ENCODE peak calls at places on chromosomes 11 and 22, in eight cellular contexts. P is cardiac fibroblast, Y is HCT116, G is osteoblast, R is esophagus squamous epithelium, F is fibroblast of mammary gland, L is astrocyte of the spinal cord, Z is cardiac muscle cell. D is an unnamed sample.

GRCh38 chr22:21734540-21735197 is 925 bp downstream of the YPEL1 start:
- DNase-seq in P (no peak), Y (no peak), G (no peak), R (no peak), F (no peak), L (no peak), Z (no peak), D (no peak)

GRCh38 chr11:62799486-62799885 is 5.8 kb downstream of the NXF1 start:
- DNase-seq in P (no peak), Y (no peak), G (no peak), R (no peak), F (no peak), L (no peak), Z (no peak), D (no peak)

GRCh38 chr22:46336119-46337078 is 885 bp downstream of the TRMU start:
- DNase-seq in P (peak; percentile 11), Y (no peak), G (peak; percentile 89), R (no peak), F (no peak), L (no peak), Z (peak; percentile 16), D (no peak)

GRCh38 chr11:35165416-35166368 is 26.7 kb downstream of the CD44 start:
- DNase-seq in P (peak; percentile 88), Y (no peak), G (peak; percentile 74), R (no peak), F (peak; percentile 87), L (peak; percentile 88), Z (peak; percentile 87), D (no peak)

GRCh38 chr11:34339149-34340064 is 18.4 kb downstream of the ABTB2 start:
- DNase-seq in P (peak; percentile 42), Y (no peak), G (peak; percentile 19), R (no peak), F (no peak), L (no peak), Z (peak; percentile 56), D (no peak)

GRCh38 chr22:30208631-30209603 is 37.6 kb downstream of the LIF start:
- DNase-seq in P (peak; percentile 94), Y (no peak), G (peak; percentile 95), R (no peak), F (peak; percentile 92), L (peak; percentile 83), Z (peak; percentile 96), D (no peak)

GRCh38 chr11:103662880-103663279 is 373.6 kb upstream of the DDI1 start:
- DNase-seq in P (no peak), Y (no peak), G (no peak), R (no peak), F (no peak), L (no peak), Z (no peak), D (no peak)

GRCh38 chr11:114075891-114076441 is 16.5 kb downstream of the ZBTB16 start:
- DNase-seq in P (peak; percentile 84), Y (peak; percentile 6), G (peak; percentile 92), R (no peak), F (peak; percentile 92), L (peak; percentile 74), Z (peak; percentile 83), D (no peak)

GRCh38 chr11:19652976-19653375 is 59.7 kb upstream of the NAV2 start:
- DNase-seq in P (no peak), Y (no peak), G (no peak), R (no peak), F (no peak), L (no peak), Z (no peak), D (no peak)

GRCh38 chr11:95279921-95280861 is 49.2 kb upstream of the SESN3 start:
- DNase-seq in P (peak; percentile 44), Y (no peak), G (no peak), R (no peak), F (no peak), L (no peak), Z (peak; percentile 57), D (no peak)

GRCh38 chr11:127223026-127223425 is 222.5 kb upstream of the KIRREL3 start:
- DNase-seq in P (no peak), Y (no peak), G (no peak), R (no peak), F (no peak), L (no peak), Z (no peak), D (no peak)

GRCh38 chr11:118314985-118315384 is 10.5 kb downstream of the CD3E start:
- DNase-seq in P (no peak), Y (no peak), G (no peak), R (no peak), F (no peak), L (no peak), Z (no peak), D (peak; percentile 67)

GRCh38 chr11:102912482-102912830 is 37.7 kb upstream of the MMP12 start:
- DNase-seq in P (no peak), Y (no peak), G (no peak), R (no peak), F (peak; percentile 7), L (no peak), Z (no peak), D (no peak)

GRCh38 chr11:118343981-118344521 is at the start of gene CD3G:
- DNase-seq in P (no peak), Y (no peak), G (no peak), R (no peak), F (no peak), L (no peak), Z (no peak), D (no peak)

GRCh38 chr11:1368966-1369365 is 20.8 kb upstream of the BRSK2 start:
- DNase-seq in P (no peak), Y (no peak), G (no peak), R (no peak), F (no peak), L (no peak), Z (no peak), D (no peak)

GRCh38 chr11:1368216-1368615 is 21.5 kb upstream of the BRSK2 start:
- DNase-seq in P (no peak), Y (no peak), G (no peak), R (no peak), F (no peak), L (no peak), Z (no peak), D (no peak)

GRCh38 chr11:1371026-1371325 is 18.8 kb upstream of the BRSK2 start:
- DNase-seq in P (no peak), Y (no peak), G (no peak), R (no peak), F (no peak), L (no peak), Z (no peak), D (no peak)

GRCh38 chr11:1370186-1371025 is 19.3 kb upstream of the BRSK2 start:
- DNase-seq in P (no peak), Y (no peak), G (no peak), R (no peak), F (no peak), L (no peak), Z (no peak), D (no peak)

DNA sequence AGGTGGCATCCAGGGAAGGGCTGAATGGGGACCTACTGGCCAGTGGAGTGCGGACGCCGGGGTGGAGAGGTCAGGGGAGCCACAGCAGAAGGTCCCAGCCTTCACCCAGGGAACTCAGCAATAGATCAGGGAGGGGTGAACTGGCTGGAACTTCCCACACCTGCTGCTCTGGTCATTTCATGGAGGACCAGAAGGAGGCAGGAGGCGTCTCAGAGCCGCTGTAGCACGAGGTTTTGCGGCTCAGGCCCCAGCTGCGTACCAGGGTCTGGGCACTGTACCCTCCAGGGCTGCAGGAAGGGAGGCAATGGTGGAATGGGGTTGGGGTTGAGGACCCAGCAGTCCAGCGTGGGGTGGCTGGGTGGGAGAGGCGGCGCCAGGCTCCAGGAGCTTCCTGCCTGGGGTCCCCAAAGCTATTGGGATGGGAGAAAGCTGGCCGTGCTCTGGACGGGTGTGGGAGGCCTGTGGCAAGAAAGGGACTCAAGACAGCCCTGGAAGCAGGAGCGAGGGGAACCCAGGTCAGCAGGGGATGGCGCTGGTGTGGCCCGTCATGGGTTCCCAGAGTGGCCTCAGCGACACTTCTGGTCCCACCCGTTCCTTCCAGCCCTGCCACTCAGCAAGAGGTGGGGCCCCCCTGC is 20.2 kb upstream of the BRSK2 start:
- DNase-seq in P (no peak), Y (no peak), G (no peak), R (no peak), F (no peak), L (no peak), Z (no peak), D (no peak)
- H3K4me3 ChIP-seq in P (no peak overlapping the region), Y (no peak overlapping the region), G (no peak overlapping the region), R (no peak overlapping the region), F (no peak overlapping the region), L (no peak overlapping the region), Z (no peak overlapping the region), D (no peak overlapping the region)

GRCh38 chr22:26677217-26677616 is 19.8 kb downstream of the MIAT start:
- DNase-seq in P (no peak), Y (no peak), G (peak; percentile 42), R (no peak), F (no peak), L (no peak), Z (no peak), D (no peak)

GRCh38 chr22:26680485-26680884 is 23.1 kb downstream of the MIAT start:
- DNase-seq in P (no peak), Y (no peak), G (no peak), R (no peak), F (no peak), L (no peak), Z (no peak), D (no peak)

GRCh38 chr22:26684173-26684572 is 26.8 kb downstream of the MIAT start:
- DNase-seq in P (no peak), Y (no peak), G (no peak), R (no peak), F (no peak), L (no peak), Z (no peak), D (no peak)

GRCh38 chr22:26679003-26679629 is 21.7 kb downstream of the MIAT start:
- DNase-seq in P (peak; percentile 84), Y (peak; percentile 53), G (peak; percentile 92), R (no peak), F (peak; percentile 72), L (peak; percentile 77), Z (peak; percentile 87), D (peak; percentile 19)

GRCh38 chr22:26681395-26681821 is 24.0 kb downstream of the MIAT start:
- DNase-seq in P (peak; percentile 95), Y (no peak), G (peak; percentile 72), R (no peak), F (peak; percentile 24), L (peak; percentile 74), Z (peak; percentile 96), D (no peak)
- TF ChIP-seq CTCF in P (no peak), Y (no peak), G (no peak), R (no peak), F (no peak), L (no peak), Z (peak; percentile 29), D (no peak)

GRCh38 chr11:28259177-28259843 is 151.1 kb downstream of the METTL15 start:
- DNase-seq in P (no peak), Y (no peak), G (no peak), R (no peak), F (no peak), L (no peak), Z (no peak), D (no peak)
- H3K4me3 ChIP-seq in P (no peak overlapping the region), Y (no peak overlapping the region), G (no peak overlapping the region), R (no peak overlapping the region), F (no peak overlapping the region), L (no peak overlapping the region), Z (no peak overlapping the region), D (no peak overlapping the region)

DNA sequence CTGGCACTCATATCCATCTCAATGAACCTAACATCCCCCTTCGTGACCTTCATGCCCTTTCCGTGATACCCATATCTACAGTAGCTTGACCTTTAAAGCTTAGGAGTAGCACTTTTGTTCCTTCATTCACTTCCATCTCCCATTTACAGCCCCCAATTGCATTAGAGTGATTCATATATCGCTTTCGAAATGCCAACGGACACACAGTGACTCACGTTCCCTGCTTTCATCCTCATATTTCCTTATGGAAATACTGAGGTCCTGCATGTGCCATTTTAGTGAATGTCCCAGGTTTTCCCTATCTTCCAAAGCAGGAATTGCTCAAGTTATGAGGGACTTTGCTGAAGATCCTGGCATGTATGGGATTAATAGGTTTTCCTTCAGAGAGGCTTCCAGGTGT is 44.3 kb upstream of the CEP126 start:
- DNase-seq in P (peak; percentile 61), Y (peak; percentile 41), G (no peak), R (no peak), F (peak; percentile 91), L (peak; percentile 73), Z (peak; percentile 71), D (no peak)
- TF ChIP-seq CTCF in P (no peak), Y (peak; percentile 18), G (peak; percentile 9), R (no peak), F (peak; percentile 35), L (no peak), Z (no peak), D (no peak)